ENCODE peak calls at places on chromosomes 16 and 17, in six cellular contexts. M is esophagus muscularis mucosa, I is lower leg skin, T is Peyer's patch, F is endothelial cell of umbilical vein, S is adrenal gland. D is an unnamed sample.

GRCh38 chr16:53864819-53865491 is 161.0 kb downstream of the FTO start:
- DNase-seq in M (no peak), I (no peak), T (no peak), F (peak), S (no peak), D (no peak)

GRCh38 chr16:68267612-68268405 is 3.5 kb downstream of the SLC7A6 start:
- DNase-seq in M (no peak), I (no peak), T (no peak), F (no peak), S (no peak), D (no peak)

GRCh38 chr17:74037320-74037719 is 166.2 kb upstream of the RPL38 start:
- DNase-seq in M (no peak), I (peak), T (no peak), F (no peak), S (peak), D (no peak)

GRCh38 chr16:3054965-3055733 is 8.8 kb downstream of the MMP25 start:
- DNase-seq in M (no peak), I (no peak), T (no peak), F (no peak), S (no peak), D (no peak)

GRCh38 chr17:46121165-46121764 is 72.0 kb downstream of the KANSL1 start:
- DNase-seq in M (no peak), I (no peak), T (no peak), F (no peak), S (no peak), D (no peak)

GRCh38 chr17:82963104-82963950 is 116.1 kb upstream of the METRNL start:
- DNase-seq in M (peak), I (peak), T (peak), F (peak), S (peak), D (no peak)

GRCh38 chr17:48614904-48615211 is 234 bp downstream of the HOXB8 start:
- DNase-seq in M (no peak), I (no peak), T (no peak), F (no peak), S (no peak), D (no peak)

GRCh38 chr16:31177136-31177535 is 2.8 kb upstream of the FUS start:
- DNase-seq in M (no peak), I (no peak), T (no peak), F (no peak), S (peak), D (no peak)

GRCh38 chr16:3158014-3158497 is 23.2 kb downstream of the ZNF213 start:
- DNase-seq in M (no peak), I (no peak), T (no peak), F (peak), S (no peak), D (no peak)

GRCh38 chr17:44781553-44782348 is 23.0 kb downstream of the ADAM11 start:
- DNase-seq in M (no peak), I (no peak), T (peak), F (no peak), S (no peak), D (no peak)

GRCh38 chr17:66541461-66542182 is 239.2 kb downstream of the PRKCA start:
- DNase-seq in M (no peak), I (no peak), T (no peak), F (no peak), S (no peak), D (no peak)

GRCh38 chr17:53516643-53517042 is 306.1 kb upstream of the KIF2B start:
- DNase-seq in M (no peak), I (no peak), T (no peak), F (no peak), S (peak), D (no peak)

GRCh38 chr17:55774834-55775233 is 24.0 kb downstream of the PCTP start:
- DNase-seq in M (no peak), I (no peak), T (no peak), F (no peak), S (no peak), D (no peak)

GRCh38 chr17:51734462-51734861 is 424.1 kb downstream of the CA10 start:
- DNase-seq in M (no peak), I (no peak), T (no peak), F (no peak), S (peak), D (peak)

GRCh38 chr17:46742539-46743270 is 75.8 kb downstream of the WNT3 start:
- DNase-seq in M (no peak), I (no peak), T (no peak), F (peak), S (peak), D (peak)

GRCh38 chr17:7217113-7217987 is 2.3 kb downstream of the DLG4 start:
- DNase-seq in M (no peak), I (no peak), T (no peak), F (peak), S (peak), D (peak)

GRCh38 chr17:1979182-1979980 is 45.8 kb downstream of the RTN4RL1 start:
- DNase-seq in M (no peak), I (no peak), T (no peak), F (no peak), S (peak), D (no peak)

GRCh38 chr17:19343671-19344151 is 18.8 kb downstream of the B9D1 start:
- DNase-seq in M (no peak), I (no peak), T (peak), F (no peak), S (peak), D (no peak)

GRCh38 chr17:49512296-49513043 is 17.4 kb downstream of the NGFR start:
- DNase-seq in M (no peak), I (no peak), T (no peak), F (no peak), S (no peak), D (no peak)

GRCh38 chr17:38428150-38428642 is at the start of gene ARHGAP23:
- DNase-seq in M (no peak), I (no peak), T (no peak), F (peak), S (peak), D (peak)

GRCh38 chr16:65392831-65393565 is 271.1 kb upstream of the CDH11 start:
- DNase-seq in M (no peak), I (no peak), T (no peak), F (no peak), S (no peak), D (no peak)

GRCh38 chr16:85717393-85718152 is 28.8 kb upstream of the GINS2 start:
- DNase-seq in M (no peak), I (peak), T (peak), F (peak), S (peak), D (peak)

GRCh38 chr16:25260416-25260815 is 2.8 kb upstream of the ZKSCAN2 start:
- DNase-seq in M (no peak), I (no peak), T (no peak), F (no peak), S (no peak), D (no peak)

GRCh38 chr16:25257956-25258855 is 561 bp upstream of the ZKSCAN2 start:
- DNase-seq in M (peak), I (peak), T (peak), F (peak), S (peak), D (peak)

GRCh38 chr16:25258856-25259179 is 1.2 kb upstream of the ZKSCAN2 start:
- DNase-seq in M (no peak), I (no peak), T (no peak), F (no peak), S (no peak), D (no peak)

GRCh38 chr16:25256821-25257503 is 683 bp downstream of the ZKSCAN2 start:
- DNase-seq in M (no peak), I (peak), T (no peak), F (no peak), S (peak), D (no peak)

DNA sequence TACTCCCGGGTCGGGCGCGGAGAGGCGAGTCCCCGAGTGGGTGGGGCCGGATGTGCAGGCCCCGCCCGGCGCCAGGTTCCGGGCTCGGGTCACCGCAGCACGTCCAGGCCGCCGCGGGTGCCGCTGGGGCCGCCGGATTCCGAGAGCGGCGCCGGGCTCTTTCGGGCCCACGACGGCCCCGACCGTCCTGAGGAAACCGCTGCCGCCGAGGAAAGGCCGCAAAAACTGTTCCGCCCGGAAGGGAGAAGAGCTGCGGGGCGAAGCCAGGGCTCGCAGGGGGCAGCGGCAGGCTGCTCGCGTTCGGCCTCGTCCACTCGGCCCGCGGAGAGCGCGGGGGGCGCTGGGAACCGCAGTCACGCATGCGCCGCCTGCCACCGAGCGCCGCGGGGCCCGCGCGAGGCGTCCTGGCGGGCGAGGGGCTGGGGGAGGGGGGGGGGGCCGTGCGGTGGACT is at the start of gene ZKSCAN2:
- DNase-seq in M (peak), I (peak), T (peak), F (peak), S (peak), D (peak)
- TF ChIP-seq POLR2A in M (peak), I (no peak), T (peak), F (peak), S (peak), D (peak)

DNA sequence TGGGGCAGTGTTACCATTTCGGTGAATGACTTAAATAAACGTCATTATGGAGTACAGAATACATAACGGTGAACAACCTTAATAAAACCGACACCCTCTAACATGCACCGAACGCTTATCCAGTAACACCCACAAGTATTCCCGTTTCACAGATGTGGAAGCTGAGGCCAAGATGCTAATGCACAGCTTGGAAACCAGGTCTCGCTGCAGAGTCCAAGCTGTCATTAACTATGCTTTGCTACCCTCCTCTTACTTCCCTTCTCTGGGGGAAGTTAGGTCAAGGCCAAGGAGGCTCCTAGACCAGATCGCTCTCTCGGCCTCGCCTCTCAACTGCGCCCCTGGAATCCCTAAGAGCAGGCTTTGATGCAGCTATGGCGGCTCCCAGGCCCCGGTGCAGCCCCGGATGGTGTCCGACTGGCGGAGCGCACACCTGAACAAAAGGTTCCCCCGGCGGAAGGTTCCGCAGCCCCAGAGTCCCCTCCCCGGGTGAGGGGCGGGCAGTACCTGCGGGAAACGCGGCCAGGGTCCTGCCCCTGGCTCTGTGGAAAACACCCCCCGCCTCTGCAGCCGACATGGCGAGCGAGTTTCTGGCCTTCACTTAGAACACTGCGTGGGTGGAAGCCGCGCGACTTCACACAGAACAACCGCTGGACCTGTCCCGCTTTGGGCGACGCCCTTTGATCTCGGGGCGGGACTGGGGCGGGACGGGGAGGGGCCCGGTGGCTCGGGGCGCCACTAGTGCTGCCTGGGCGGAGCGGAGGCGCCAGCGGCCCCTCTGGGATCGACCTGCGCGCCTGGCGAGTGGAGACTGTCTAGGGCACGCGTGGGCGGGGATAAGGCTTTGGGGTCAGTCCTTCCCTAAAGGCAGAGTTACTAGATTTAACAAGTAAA is at the start of gene CPPED1:
- DNase-seq in M (peak), I (peak), T (peak), F (peak), S (peak), D (peak)
- TF ChIP-seq POLR2A in M (no peak), I (no peak), T (peak), F (peak), S (peak), D (peak)

DNA sequence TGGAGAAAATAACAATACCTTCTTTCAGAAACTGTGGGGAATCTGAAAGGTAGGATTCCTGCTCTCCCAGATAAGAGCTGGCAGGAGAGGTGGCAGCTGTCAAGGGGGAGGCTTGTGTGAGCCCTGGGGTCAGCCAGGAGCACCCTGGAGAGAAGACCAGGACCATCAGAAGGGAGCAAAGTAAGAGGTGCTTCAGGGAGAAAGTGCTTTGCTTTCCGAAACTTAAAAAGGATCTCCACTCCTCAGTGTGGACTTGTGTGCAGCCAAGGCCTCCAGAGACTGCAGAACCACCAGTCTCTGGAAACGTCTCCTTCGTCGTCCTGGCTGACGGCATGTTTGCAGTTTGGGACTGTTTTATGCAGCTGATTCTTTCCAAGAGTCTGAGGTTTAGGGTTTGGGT is 13.7 kb upstream of the SOX9 start:
- DNase-seq in M (no peak), I (no peak), T (no peak), F (no peak), S (no peak), D (no peak)
- TF ChIP-seq POLR2A in M (no peak), I (no peak), T (no peak), F (no peak), S (no peak), D (no peak)

GRCh38 chr16:1791256-1791942 is 2.1 kb downstream of the IGFALS start:
- DNase-seq in M (no peak), I (no peak), T (peak), F (no peak), S (no peak), D (no peak)

GRCh38 chr16:1790611-1791255 is 2.8 kb downstream of the IGFALS start:
- DNase-seq in M (no peak), I (no peak), T (peak), F (no peak), S (no peak), D (no peak)

GRCh38 chr16:1793578-1794220 is at the start of gene IGFALS:
- DNase-seq in M (no peak), I (no peak), T (peak), F (no peak), S (no peak), D (no peak)

GRCh38 chr16:1792836-1793577 is 498 bp downstream of the IGFALS start:
- DNase-seq in M (no peak), I (no peak), T (no peak), F (no peak), S (no peak), D (no peak)

GRCh38 chr16:1791943-1792812 is 1.3 kb downstream of the IGFALS start:
- DNase-seq in M (no peak), I (no peak), T (peak), F (no peak), S (no peak), D (no peak)
- TF ChIP-seq POLR2A in M (no peak), I (no peak), T (no peak), F (no peak), S (no peak), D (no peak)

GRCh38 chr17:76265624-76266243 is 586 bp downstream of the UBALD2 start:
- DNase-seq in M (no peak), I (peak), T (peak), F (peak), S (peak), D (no peak)
- TF ChIP-seq POLR2A in M (no peak), I (no peak), T (peak), F (no peak), S (no peak), D (no peak)

DNA sequence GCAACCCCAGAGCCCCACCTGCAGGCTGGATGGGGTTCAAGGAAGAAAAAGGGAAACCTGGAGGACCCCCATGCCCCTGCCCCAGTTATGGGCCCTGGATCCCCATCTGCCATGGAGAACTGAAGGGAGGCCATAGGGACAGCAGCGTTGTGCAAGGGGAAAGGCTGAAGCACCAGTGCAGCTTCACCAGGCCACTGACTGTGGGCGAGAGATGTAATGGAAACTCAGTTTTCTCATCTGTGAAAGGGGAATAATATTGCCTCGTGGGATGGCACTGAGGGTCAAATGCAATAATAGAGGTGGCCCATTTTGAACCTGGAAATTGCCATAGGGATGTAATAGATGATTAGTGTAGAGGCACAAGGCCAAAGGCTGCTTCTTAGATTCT is 9.9 kb upstream of the TSPOAP1 start:
- DNase-seq in M (no peak), I (no peak), T (no peak), F (no peak), S (no peak), D (no peak)
- TF ChIP-seq POLR2A in M (no peak), I (no peak), T (no peak), F (no peak), S (no peak), D (no peak)

GRCh38 chr17:77088455-77089117 is 52.2 kb upstream of the SEC14L1 start:
- DNase-seq in M (peak), I (peak), T (peak), F (peak), S (peak), D (peak)
- TF ChIP-seq POLR2A in M (peak), I (no peak), T (peak), F (peak), S (peak), D (peak)

DNA sequence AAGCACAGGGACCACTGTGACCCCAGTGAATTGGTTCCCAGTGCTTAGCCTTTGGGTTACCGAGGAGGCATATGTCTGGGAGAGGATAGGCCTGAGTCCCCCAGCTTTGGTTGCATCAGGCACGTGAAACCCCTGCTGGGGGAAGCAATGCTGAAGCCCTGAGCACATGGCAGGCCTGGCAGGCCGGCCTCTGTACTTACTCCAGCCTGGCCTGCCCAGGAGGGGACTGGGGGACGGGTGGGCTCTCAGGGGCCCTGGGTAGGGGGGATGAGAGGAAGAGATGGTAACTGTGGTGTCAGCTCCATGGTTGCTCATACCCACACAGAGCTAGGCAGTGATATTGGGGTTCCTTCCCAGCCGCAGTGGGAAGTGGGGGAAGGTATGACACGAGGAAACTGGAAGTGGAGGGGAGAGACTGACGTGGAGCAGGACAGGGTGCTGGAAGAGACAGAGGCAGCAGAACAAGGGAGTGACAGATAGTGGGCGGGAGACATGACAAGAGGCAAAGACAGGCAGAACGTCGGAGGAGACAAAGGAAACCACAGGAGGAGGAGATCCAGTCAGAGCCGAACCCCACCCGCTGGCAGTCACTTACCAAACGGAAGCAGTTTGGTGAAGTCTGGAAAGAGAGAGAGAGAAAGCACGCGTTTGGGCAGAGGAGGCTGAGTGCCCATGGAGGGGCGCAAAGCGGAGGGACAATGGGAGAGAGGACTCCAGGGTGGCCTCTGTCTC is 9.1 kb downstream of the TMEM208 start:
- DNase-seq in M (no peak), I (no peak), T (no peak), F (no peak), S (no peak), D (no peak)
- TF ChIP-seq POLR2A in M (no peak), I (no peak), T (no peak), F (no peak), S (no peak), D (no peak)

GRCh38 chr16:4700380-4700996 is 7.1 kb downstream of the NUDT16L1 start:
- DNase-seq in M (no peak), I (no peak), T (no peak), F (no peak), S (no peak), D (no peak)

GRCh38 chr16:4696905-4697866 is 3.8 kb downstream of the NUDT16L1 start:
- DNase-seq in M (no peak), I (no peak), T (peak), F (no peak), S (peak), D (no peak)

GRCh38 chr16:4697867-4698291 is 4.5 kb downstream of the NUDT16L1 start:
- DNase-seq in M (no peak), I (no peak), T (no peak), F (no peak), S (no peak), D (no peak)

GRCh38 chr16:4699030-4699556 is 5.7 kb downstream of the NUDT16L1 start:
- DNase-seq in M (no peak), I (no peak), T (no peak), F (no peak), S (no peak), D (no peak)

GRCh38 chr16:4698321-4699029 is 5.1 kb downstream of the NUDT16L1 start:
- DNase-seq in M (no peak), I (no peak), T (no peak), F (no peak), S (no peak), D (no peak)
- TF ChIP-seq POLR2A in M (no peak), I (no peak), T (no peak), F (no peak), S (no peak), D (no peak)